ENCODE peak calls at places on chromosomes 7 and 10, in nine cellular contexts. O is RWPE1, S is vagina, G is caudate nucleus, C is mammary epithelial cell, R is A673, P is aorta, W is neural progenitor cell, M is psoas muscle. L is an unnamed sample.

GRCh38 chr7:117673839-117674238 is 194.0 kb downstream of the CFTR start:
- DNase-seq in C (peak; percentile 37), M (no peak), G (no peak), W (no peak), P (no peak), O (no peak), R (peak; percentile 56), S (no peak), L (no peak)

GRCh38 chr7:111560773-111561658 is 1.3 kb downstream of the IMMP2L start:
- DNase-seq in G (no peak), O (peak; percentile 23), M (no peak), P (no peak), W (peak; percentile 10), S (no peak), R (peak; percentile 42), C (peak; percentile 48), L (no peak)

GRCh38 chr10:5434017-5434753 is 21.8 kb downstream of the NET1 start:
- DNase-seq in W (peak; percentile 58), S (no peak), R (peak; percentile 63), G (no peak), O (no peak), C (peak; percentile 72), P (no peak), M (no peak), L (no peak)

GRCh38 chr7:55557666-55558188 is 14.6 kb downstream of the VOPP1 start:
- DNase-seq in O (no peak), M (no peak), R (no peak), P (no peak), G (no peak), C (no peak), S (no peak), W (no peak), L (no peak)

GRCh38 chr10:72274730-72275350 is 1.1 kb downstream of the DDIT4 start:
- DNase-seq in C (peak; percentile 74), W (peak; percentile 68), G (peak; percentile 34), P (peak; percentile 81), R (no peak), S (no peak), O (no peak), M (peak; percentile 82), L (no peak)

GRCh38 chr7:129845972-129846327 is 106.8 kb downstream of the UBE2H start:
- DNase-seq in P (no peak), C (peak; percentile 85), O (peak; percentile 66), S (no peak), R (no peak), G (no peak), W (no peak), M (no peak), L (peak; percentile 41)

GRCh38 chr10:103595933-103596726 is 102.6 kb downstream of the NEURL1 start:
- DNase-seq in R (peak; percentile 39), W (no peak), C (no peak), M (no peak), G (no peak), O (no peak), S (no peak), P (peak; percentile 59), L (no peak)

GRCh38 chr10:110765513-110766375 is 106.0 kb upstream of the PDCD4 start:
- DNase-seq in O (no peak), C (no peak), W (no peak), M (no peak), P (no peak), G (no peak), S (no peak), R (peak; percentile 21), L (no peak)

GRCh38 chr7:105590793-105591192 is 9.5 kb upstream of the EFCAB10 start:
- DNase-seq in O (no peak), W (no peak), G (no peak), P (no peak), M (no peak), R (no peak), C (no peak), S (no peak), L (no peak)

GRCh38 chr7:87574630-87575029 is 26.1 kb downstream of the ABCB1 start:
- DNase-seq in M (no peak), O (peak; percentile 69), P (no peak), C (peak; percentile 58), S (no peak), R (peak; percentile 2), W (no peak), G (no peak), L (peak; percentile 50)

GRCh38 chr10:57815926-57816325 is 451.8 kb downstream of the IPMK start:
- DNase-seq in P (no peak), R (no peak), C (peak; percentile 22), S (no peak), M (no peak), G (no peak), W (no peak), O (no peak), L (no peak)

GRCh38 chr7:727104-727805 is at the start of gene PRKAR1B:
- DNase-seq in G (no peak), O (peak; percentile 49), C (no peak), M (no peak), S (no peak), R (peak; percentile 27), P (no peak), W (peak; percentile 68), L (no peak)

GRCh38 chr10:16968722-16969055 is 151.5 kb upstream of the RSU1 start:
- DNase-seq in P (no peak), O (no peak), W (no peak), R (no peak), S (no peak), G (no peak), C (no peak), M (no peak), L (no peak)

GRCh38 chr10:16967866-16968721 is 150.9 kb upstream of the RSU1 start:
- DNase-seq in P (peak; percentile 62), C (peak; percentile 49), S (no peak), W (peak; percentile 84), R (no peak), O (peak; percentile 9), M (peak; percentile 32), G (no peak), L (no peak)

GRCh38 chr10:16965740-16966447 is 148.7 kb upstream of the RSU1 start:
- DNase-seq in C (peak; percentile 97), O (peak; percentile 82), P (peak; percentile 66), W (peak; percentile 45), S (no peak), R (peak; percentile 87), M (no peak), G (no peak), L (peak; percentile 3)

GRCh38 chr10:16965242-16965620 is 148.0 kb upstream of the RSU1 start:
- DNase-seq in C (no peak), W (no peak), G (no peak), R (no peak), S (no peak), O (no peak), M (no peak), P (no peak), L (no peak)

GRCh38 chr10:16967000-16967865 is 150.0 kb upstream of the RSU1 start:
- DNase-seq in C (no peak), R (no peak), P (no peak), O (no peak), M (no peak), S (no peak), G (no peak), W (no peak), L (no peak)
- H3K27ac ChIP-seq in C (no peak overlapping the region), R (no peak overlapping the region), P (no peak overlapping the region), O (no peak overlapping the region), M (peak overlapping the region; percentile 21), S (peak overlapping the region; percentile 70), G (no peak overlapping the region), W (no peak overlapping the region), L (no peak overlapping the region)

DNA sequence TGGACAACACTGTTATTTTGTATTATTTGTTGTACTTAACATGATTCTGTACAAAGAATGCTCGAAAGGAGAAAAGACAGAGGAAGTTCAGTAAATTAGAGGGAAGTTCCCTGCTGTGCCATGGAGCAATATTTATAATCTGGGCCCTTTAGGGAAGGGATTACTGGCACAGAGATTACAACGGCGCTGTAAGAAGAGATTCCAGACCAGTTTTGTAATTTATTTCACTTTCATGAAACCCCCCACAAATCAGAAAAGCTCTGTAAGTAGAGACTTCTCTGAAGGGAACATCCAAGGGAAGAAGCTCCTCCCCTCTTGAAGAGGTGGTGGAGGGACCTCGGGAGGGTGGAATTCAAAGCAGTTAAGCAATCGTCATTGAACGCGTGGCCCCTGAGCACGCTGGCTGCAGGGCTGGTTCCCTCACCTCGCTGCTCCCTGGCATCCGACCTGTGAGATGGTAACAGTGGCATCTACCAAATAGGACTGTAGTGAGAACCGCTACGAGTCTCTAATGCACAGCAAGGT is 113.5 kb downstream of the KLF6 start:
- DNase-seq in G (no peak), C (no peak), S (no peak), O (no peak), W (no peak), R (peak; percentile 98), M (no peak), P (no peak), L (no peak)
- H3K27ac ChIP-seq in G (no peak overlapping the region), C (no peak overlapping the region), S (no peak overlapping the region), O (no peak overlapping the region), W (no peak overlapping the region), R (peak overlapping the region; percentile 87), M (no peak overlapping the region), P (no peak overlapping the region), L (no peak overlapping the region)

GRCh38 chr7:96400001-96400400 is 78.1 kb upstream of the SLC25A13 start:
- DNase-seq in S (no peak), W (no peak), M (no peak), C (peak; percentile 59), R (no peak), O (no peak), G (no peak), P (no peak), L (peak; percentile 51)

GRCh38 chr7:96401200-96401599 is 79.3 kb upstream of the SLC25A13 start:
- DNase-seq in P (no peak), W (peak; percentile 28), O (no peak), R (no peak), C (no peak), M (no peak), S (no peak), G (no peak), L (no peak)

GRCh38 chr7:96397936-96398596 is 76.2 kb upstream of the SLC25A13 start:
- DNase-seq in W (peak; percentile 7), R (no peak), S (no peak), G (no peak), M (no peak), C (peak; percentile 19), O (no peak), P (peak; percentile 51), L (no peak)

GRCh38 chr7:96402913-96403312 is 81.0 kb upstream of the SLC25A13 start:
- DNase-seq in S (no peak), P (no peak), R (no peak), W (no peak), G (no peak), C (no peak), O (no peak), M (no peak), L (no peak)

DNA sequence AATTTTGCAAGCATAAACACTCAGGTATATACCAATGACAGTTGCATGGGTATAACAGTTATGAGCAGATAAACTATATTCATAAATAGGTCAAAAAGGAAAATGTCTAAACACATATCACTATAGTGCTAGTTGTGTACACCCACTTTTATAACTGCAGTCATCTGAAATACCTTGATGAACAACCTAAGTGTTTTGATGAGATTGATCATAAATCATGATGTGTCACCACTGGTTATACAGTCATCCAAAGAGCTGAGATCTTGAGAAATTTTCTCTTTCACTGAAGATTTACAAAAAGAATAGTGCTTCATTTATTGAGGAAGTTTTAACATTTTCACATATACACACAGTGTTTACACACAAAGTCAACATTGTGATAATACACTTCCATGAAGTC is 78.6 kb upstream of the SLC25A13 start:
- DNase-seq in O (peak; percentile 42), R (no peak), G (no peak), P (no peak), M (no peak), C (peak; percentile 76), S (no peak), W (no peak), L (peak; percentile 76)
- H3K27ac ChIP-seq in O (no peak overlapping the region), R (no peak overlapping the region), G (no peak overlapping the region), P (no peak overlapping the region), M (no peak overlapping the region), C (no peak overlapping the region), S (no peak overlapping the region), W (no peak overlapping the region), L (peak overlapping the region; percentile 56)

GRCh38 chr7:157391036-157391710 is 54.4 kb downstream of the DNAJB6 start:
- DNase-seq in O (no peak), M (no peak), G (no peak), C (no peak), R (no peak), W (no peak), S (no peak), P (no peak), L (no peak)
- H3K27ac ChIP-seq in O (no peak overlapping the region), M (peak overlapping the region; percentile 50), G (no peak overlapping the region), C (no peak overlapping the region), R (no peak overlapping the region), W (no peak overlapping the region), S (no peak overlapping the region), P (no peak overlapping the region), L (no peak overlapping the region)